ENCODE peak calls at places on chromosomes 16 and 17, in eight cellular contexts. C is GM12865; M is cardiac muscle cell; P is lower lobe of right lung; W is CD8-positive, alpha-beta T cell; U is PC-3; N is adrenal gland; Q is D721Med. O is an unnamed sample.

GRCh38 chr17:4221899-4222659 is 41.7 kb downstream of the ANKFY1 start:
- DNase-seq in C (no peak), M (no peak), P (no peak), W (no peak), U (no peak), N (peak; percentile 39), Q (no peak), O (no peak)

GRCh38 chr17:75412455-75413317 is 7.2 kb upstream of the GRB2 start:
- DNase-seq in C (peak; percentile 92), M (peak; percentile 76), P (no peak), W (peak; percentile 73), U (peak; percentile 88), N (peak; percentile 52), Q (peak; percentile 47), O (no peak)

GRCh38 chr17:78510141-78510935 is 66.9 kb downstream of the DNAH17 start:
- DNase-seq in C (no peak), M (no peak), P (no peak), W (no peak), U (no peak), N (no peak), Q (no peak), O (no peak)

GRCh38 chr16:72821551-72821950 is 226.4 kb downstream of the ZFHX3 start:
- DNase-seq in C (no peak), M (no peak), P (no peak), W (no peak), U (no peak), N (no peak), Q (no peak), O (no peak)

GRCh38 chr16:28089992-28090365 is 26.5 kb upstream of the GSG1L start:
- DNase-seq in C (no peak), M (no peak), P (no peak), W (no peak), U (no peak), N (no peak), Q (no peak), O (no peak)

GRCh38 chr17:44541884-44542581 is 15.3 kb upstream of the FZD2 start:
- DNase-seq in C (peak; percentile 22), M (no peak), P (no peak), W (no peak), U (no peak), N (no peak), Q (no peak), O (no peak)

GRCh38 chr16:23508589-23509440 is 1.5 kb downstream of the GGA2 start:
- DNase-seq in C (peak; percentile 24), M (peak; percentile 41), P (no peak), W (no peak), U (peak; percentile 4), N (no peak), Q (no peak), O (no peak)

GRCh38 chr17:40515491-40516041 is 14.1 kb upstream of the TNS4 start:
- DNase-seq in C (no peak), M (no peak), P (no peak), W (no peak), U (no peak), N (no peak), Q (no peak), O (no peak)

GRCh38 chr17:17843096-17843495 is 6.3 kb upstream of the SREBF1 start:
- DNase-seq in C (no peak), M (no peak), P (no peak), W (no peak), U (no peak), N (no peak), Q (no peak), O (no peak)

GRCh38 chr16:8972843-8973586 is 9.3 kb upstream of the USP7 start:
- DNase-seq in C (no peak), M (no peak), P (no peak), W (no peak), U (no peak), N (no peak), Q (no peak), O (no peak)

DNA sequence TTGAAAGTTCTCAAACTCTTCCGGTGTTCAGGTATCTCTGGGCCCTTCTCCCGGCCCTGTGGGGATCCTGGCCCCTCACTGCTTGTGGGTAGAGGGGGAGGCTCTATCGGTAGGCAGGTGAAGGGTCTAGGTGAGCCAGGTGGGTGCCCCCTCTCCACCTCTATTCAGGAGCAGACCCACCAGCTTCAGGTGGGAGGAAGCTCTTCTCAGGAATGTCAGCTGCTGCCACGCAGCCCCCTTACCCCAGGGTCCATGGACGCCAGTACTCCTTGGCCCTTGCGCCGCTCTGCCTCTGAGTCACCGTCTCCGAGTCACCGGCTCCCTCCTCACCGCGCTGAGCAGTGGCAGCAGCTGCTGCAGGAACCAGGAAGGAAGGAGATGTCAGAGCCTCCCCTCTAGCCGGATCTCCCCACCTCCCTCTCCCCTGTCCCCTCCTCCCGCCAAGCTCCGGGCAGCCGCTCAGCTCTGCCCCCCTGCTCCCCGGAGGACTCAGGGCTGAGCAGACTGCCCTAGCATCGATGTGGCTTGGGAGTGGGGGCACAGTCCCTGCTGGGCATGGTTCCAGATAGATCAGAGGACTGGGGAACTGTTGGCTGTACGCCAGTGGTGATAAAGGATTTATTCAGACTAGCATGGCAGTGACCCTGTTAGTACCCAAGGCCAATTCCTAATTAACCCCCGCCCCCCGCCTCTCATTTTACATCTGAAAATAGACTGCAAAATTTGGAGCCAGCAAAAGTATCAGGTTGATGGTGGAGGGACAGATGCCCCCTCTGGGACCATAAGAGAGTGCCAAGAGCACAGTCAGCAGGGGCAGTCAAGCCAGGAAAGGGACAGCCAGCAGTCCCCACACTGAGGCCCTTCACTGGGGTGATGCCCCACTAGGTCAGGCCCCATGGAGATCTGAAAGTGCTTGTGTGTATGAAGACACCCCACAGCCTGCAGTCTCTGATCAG is at the start of gene OSBPL7:
- DNase-seq in C (peak; percentile 85), M (peak; percentile 85), P (peak; percentile 79), W (peak; percentile 84), U (peak; percentile 94), N (peak; percentile 86), Q (peak; percentile 95), O (peak; percentile 60)
- TF ChIP-seq CTCF in C (peak; percentile 22), M (peak; percentile 21), P (no peak), W (no peak), U (peak; percentile 71), N (no peak), Q (peak; percentile 64), O (no peak)

GRCh38 chr16:30068333-30068732 is 2.8 kb downstream of the ALDOA start:
- DNase-seq in C (no peak), M (no peak), P (no peak), W (no peak), U (no peak), N (no peak), Q (no peak), O (no peak)

GRCh38 chr16:30069575-30070462 is 4.3 kb downstream of the ALDOA start:
- DNase-seq in C (no peak), M (peak; percentile 27), P (no peak), W (no peak), U (no peak), N (peak; percentile 49), Q (no peak), O (peak; percentile 46)

GRCh38 chr16:30067584-30067916 is 2.0 kb downstream of the ALDOA start:
- DNase-seq in C (no peak), M (no peak), P (no peak), W (no peak), U (no peak), N (no peak), Q (no peak), O (no peak)

GRCh38 chr16:30070490-30070889 is 4.9 kb downstream of the ALDOA start:
- DNase-seq in C (no peak), M (no peak), P (no peak), W (no peak), U (no peak), N (no peak), Q (no peak), O (no peak)

GRCh38 chr16:30068750-30069574 is 3.4 kb downstream of the ALDOA start:
- DNase-seq in C (peak; percentile 46), M (peak; percentile 30), P (no peak), W (peak; percentile 59), U (peak; percentile 29), N (peak; percentile 32), Q (no peak), O (no peak)
- TF ChIP-seq CTCF in C (peak; percentile 44), M (peak; percentile 58), P (peak; percentile 27), W (peak; percentile 55), U (peak; percentile 66), N (no peak), Q (peak; percentile 37), O (peak; percentile 50)

GRCh38 chr16:10878644-10879498 is 1.9 kb downstream of the CIITA start:
- DNase-seq in C (peak; percentile 81), M (no peak), P (peak; percentile 86), W (no peak), U (peak; percentile 21), N (peak; percentile 62), Q (no peak), O (peak; percentile 51)

GRCh38 chr16:10876799-10877341 is at the start of gene CIITA:
- DNase-seq in C (peak; percentile 98), M (no peak), P (peak; percentile 88), W (peak; percentile 48), U (peak; percentile 87), N (peak; percentile 75), Q (no peak), O (peak; percentile 74)

GRCh38 chr16:10876305-10876704 is 697 bp upstream of the CIITA start:
- DNase-seq in C (peak; percentile 26), M (no peak), P (no peak), W (no peak), U (no peak), N (no peak), Q (no peak), O (no peak)

GRCh38 chr16:10878328-10878643 is 1.3 kb downstream of the CIITA start:
- DNase-seq in C (no peak), M (no peak), P (no peak), W (no peak), U (no peak), N (no peak), Q (no peak), O (no peak)

GRCh38 chr16:10877472-10877946 is 507 bp downstream of the CIITA start:
- DNase-seq in C (peak; percentile 76), M (no peak), P (no peak), W (no peak), U (no peak), N (no peak), Q (no peak), O (no peak)
- TF ChIP-seq CTCF in C (no peak), M (no peak), P (no peak), W (no peak), U (no peak), N (no peak), Q (no peak), O (no peak)

GRCh38 chr16:78096386-78096785 is 3.1 kb upstream of the WWOX start:
- DNase-seq in C (no peak), M (no peak), P (no peak), W (no peak), U (peak; percentile 55), N (no peak), Q (no peak), O (no peak)

GRCh38 chr16:78092755-78093154 is 6.7 kb upstream of the WWOX start:
- DNase-seq in C (no peak), M (no peak), P (no peak), W (no peak), U (no peak), N (no peak), Q (no peak), O (no peak)

GRCh38 chr16:78094998-78095397 is 4.5 kb upstream of the WWOX start:
- DNase-seq in C (no peak), M (no peak), P (no peak), W (no peak), U (no peak), N (no peak), Q (no peak), O (no peak)

GRCh38 chr16:78091419-78091818 is 8.0 kb upstream of the WWOX start:
- DNase-seq in C (no peak), M (no peak), P (no peak), W (no peak), U (no peak), N (no peak), Q (no peak), O (no peak)

GRCh38 chr16:78094166-78094565 is 5.3 kb upstream of the WWOX start:
- DNase-seq in C (no peak), M (no peak), P (no peak), W (no peak), U (no peak), N (no peak), Q (no peak), O (no peak)
- TF ChIP-seq CTCF in C (no peak), M (no peak), P (no peak), W (no peak), U (peak; percentile 36), N (no peak), Q (peak; percentile 43), O (peak; percentile 14)